ENCODE peak calls at places on chromosomes 11 and 22, in four cellular contexts. One of them, this sample, is unnamed.

GRCh38 chr22:23058481-23059336 is 11.6 kb upstream of the GNAZ start:
- DNase-seq in GM19239: no peak
- DNase-seq in brain pericyte: no peak
- DNase-seq in AG20443: no peak
- DNase-seq in this sample: no peak

GRCh38 chr11:57974830-57975229 is 48.9 kb upstream of the OR9Q1 start:
- DNase-seq in GM19239: no peak
- DNase-seq in brain pericyte: no peak
- DNase-seq in AG20443: no peak
- DNase-seq in this sample: peak

GRCh38 chr11:92885600-92885999 is 83.9 kb upstream of the MTNR1B start:
- DNase-seq in GM19239: no peak
- DNase-seq in brain pericyte: no peak
- DNase-seq in AG20443: no peak
- DNase-seq in this sample: no peak

GRCh38 chr11:5288108-5288911 is 13.4 kb downstream of the OR51B4 start:
- DNase-seq in GM19239: no peak
- DNase-seq in brain pericyte: no peak
- DNase-seq in AG20443: no peak
- DNase-seq in this sample: no peak

GRCh38 chr11:27718853-27719574 is 18.8 kb upstream of the BDNF start:
- DNase-seq in GM19239: no peak
- DNase-seq in brain pericyte: no peak
- DNase-seq in AG20443: peak
- DNase-seq in this sample: peak

GRCh38 chr11:111327908-111328624 is 29.7 kb downstream of the POU2AF3 start:
- DNase-seq in GM19239: no peak
- DNase-seq in brain pericyte: no peak
- DNase-seq in AG20443: no peak
- DNase-seq in this sample: no peak

GRCh38 chr11:131235328-131236298 is 134.8 kb upstream of the NTM start:
- DNase-seq in GM19239: no peak
- DNase-seq in brain pericyte: no peak
- DNase-seq in AG20443: no peak
- DNase-seq in this sample: no peak

GRCh38 chr11:78039919-78040671 is 17.0 kb upstream of the KCTD14 start:
- DNase-seq in GM19239: peak
- DNase-seq in brain pericyte: no peak
- DNase-seq in AG20443: peak
- DNase-seq in this sample: peak

GRCh38 chr22:37887610-37888378 is 18.3 kb upstream of the MICALL1 start:
- DNase-seq in GM19239: no peak
- DNase-seq in brain pericyte: peak
- DNase-seq in AG20443: peak
- DNase-seq in this sample: peak

GRCh38 chr11:16669799-16670415 is 68.5 kb upstream of the C11orf58 start:
- DNase-seq in GM19239: no peak
- DNase-seq in brain pericyte: no peak
- DNase-seq in AG20443: no peak
- DNase-seq in this sample: no peak

GRCh38 chr22:17247832-17248231 is 28.6 kb upstream of the ADA2 start:
- DNase-seq in GM19239: no peak
- DNase-seq in brain pericyte: no peak
- DNase-seq in AG20443: no peak
- DNase-seq in this sample: no peak

GRCh38 chr22:44648821-44649566 is 53.0 kb upstream of the PRR5 start:
- DNase-seq in GM19239: no peak
- DNase-seq in brain pericyte: no peak
- DNase-seq in AG20443: peak
- DNase-seq in this sample: peak

GRCh38 chr22:46011627-46012181 is 34.7 kb upstream of the WNT7B start:
- DNase-seq in GM19239: no peak
- DNase-seq in brain pericyte: no peak
- DNase-seq in AG20443: no peak
- DNase-seq in this sample: no peak

GRCh38 chr22:29879738-29880137 is 3.2 kb upstream of the MTMR3 start:
- DNase-seq in GM19239: no peak
- DNase-seq in brain pericyte: no peak
- DNase-seq in AG20443: no peak
- DNase-seq in this sample: no peak

GRCh38 chr22:25489947-25490346 is 74.5 kb upstream of the GRK3 start:
- DNase-seq in GM19239: no peak
- DNase-seq in brain pericyte: no peak
- DNase-seq in AG20443: no peak
- DNase-seq in this sample: no peak

GRCh38 chr11:106621479-106621878 is 396.8 kb downstream of the GUCY1A2 start:
- DNase-seq in GM19239: no peak
- DNase-seq in brain pericyte: no peak
- DNase-seq in AG20443: no peak
- DNase-seq in this sample: no peak

GRCh38 chr11:79616392-79616831 is 175.6 kb upstream of the TENM4 start:
- DNase-seq in GM19239: no peak
- DNase-seq in brain pericyte: no peak
- DNase-seq in AG20443: no peak
- DNase-seq in this sample: no peak

GRCh38 chr11:332651-333480 is 12.2 kb upstream of the IFITM3 start:
- DNase-seq in GM19239: no peak
- DNase-seq in brain pericyte: no peak
- DNase-seq in AG20443: no peak
- DNase-seq in this sample: no peak

GRCh38 chr11:2930705-2931415 is 1.6 kb upstream of the PHLDA2 start:
- DNase-seq in GM19239: peak
- DNase-seq in brain pericyte: no peak
- DNase-seq in AG20443: peak
- DNase-seq in this sample: no peak

GRCh38 chr22:47151064-47151463 is 388.6 kb downstream of the TBC1D22A start:
- DNase-seq in GM19239: no peak
- DNase-seq in brain pericyte: no peak
- DNase-seq in AG20443: no peak
- DNase-seq in this sample: no peak

GRCh38 chr22:46653596-46653995 is 33.4 kb downstream of the GRAMD4 start:
- DNase-seq in GM19239: no peak
- DNase-seq in brain pericyte: no peak
- DNase-seq in AG20443: no peak
- DNase-seq in this sample: no peak

GRCh38 chr11:128409476-128409875 is 177.9 kb downstream of the ETS1 start:
- DNase-seq in GM19239: no peak
- DNase-seq in brain pericyte: no peak
- DNase-seq in AG20443: no peak
- DNase-seq in this sample: peak

GRCh38 chr11:393219-394033 is 583 bp upstream of the PKP3 start:
- DNase-seq in GM19239: no peak
- DNase-seq in brain pericyte: no peak
- DNase-seq in AG20443: peak
- DNase-seq in this sample: peak

GRCh38 chr11:83033972-83034672 is 37.6 kb downstream of the RAB30 start:
- DNase-seq in GM19239: no peak
- DNase-seq in brain pericyte: peak
- DNase-seq in AG20443: peak
- DNase-seq in this sample: peak

GRCh38 chr11:124877631-124878496 is 12.6 kb downstream of the ROBO3 start:
- DNase-seq in GM19239: no peak
- DNase-seq in brain pericyte: no peak
- DNase-seq in AG20443: no peak
- DNase-seq in this sample: no peak

GRCh38 chr11:105033344-105033743 is 1.6 kb downstream of the CASP1 start:
- DNase-seq in GM19239: no peak
- DNase-seq in brain pericyte: no peak
- DNase-seq in AG20443: peak
- DNase-seq in this sample: no peak

GRCh38 chr22:30574095-30574981 is at the start of gene GAL3ST1:
- DNase-seq in GM19239: no peak
- DNase-seq in brain pericyte: no peak
- DNase-seq in AG20443: no peak
- DNase-seq in this sample: no peak

GRCh38 chr22:30861688-30862552 is 106.7 kb downstream of the MORC2 start:
- DNase-seq in GM19239: no peak
- DNase-seq in brain pericyte: no peak
- DNase-seq in AG20443: peak
- DNase-seq in this sample: no peak

This sample was measured in AG10803.